ENCODE peak calls at places on chromosomes 13 and 19, in seven cellular contexts. S is GM12891; J is activated B cell treated with CpG ODN at 0.5 μM for 24 hours; X is ovary; L is stimulated activated CD4-positive, alpha-beta T cell treated with anti-CD3 and anti-CD28 coated beads, Interleukin-1b, Interleukin-23, amount 100 ng/mL, for 24 hours; K is mesothelial cell of epicardium; H is GM23248. W is an unnamed sample.

GRCh38 chr19:782195-783043 is 14.8 kb upstream of the PTBP1 start:
- DNase-seq in S (no peak), J (no peak), X (no peak), L (no peak), K (no peak), H (peak), W (peak)

GRCh38 chr13:113216165-113217056 is 7.0 kb downstream of the CUL4A start:
- DNase-seq in S (no peak), J (no peak), X (no peak), L (no peak), K (no peak), H (peak), W (no peak)

GRCh38 chr13:24071016-24071415 is 89.5 kb upstream of the SPATA13 start:
- DNase-seq in S (no peak), J (no peak), X (no peak), L (no peak), K (no peak), H (no peak), W (no peak)

GRCh38 chr19:48006762-48007161 is 12.3 kb downstream of the ELSPBP1 start:
- DNase-seq in S (no peak), J (no peak), X (no peak), L (no peak), K (no peak), H (peak), W (peak)

GRCh38 chr19:52748336-52748950 is 13.6 kb upstream of the ZNF611 start:
- DNase-seq in S (no peak), J (no peak), X (no peak), L (no peak), K (no peak), H (peak), W (no peak)

GRCh38 chr13:33556828-33557227 is 261.1 kb upstream of the RFC3 start:
- DNase-seq in S (no peak), J (no peak), X (no peak), L (no peak), K (no peak), H (no peak), W (no peak)

GRCh38 chr13:100213576-100213975 is 124.7 kb downstream of the PCCA start:
- DNase-seq in S (no peak), J (no peak), X (no peak), L (no peak), K (no peak), H (no peak), W (no peak)

GRCh38 chr19:2478324-2478755 is 2.4 kb downstream of the GADD45B start:
- DNase-seq in S (no peak), J (peak), X (peak), L (peak), K (no peak), H (peak), W (peak)

GRCh38 chr19:15532779-15533521 is 24.6 kb downstream of the CYP4F22 start:
- DNase-seq in S (no peak), J (no peak), X (no peak), L (no peak), K (no peak), H (peak), W (no peak)

GRCh38 chr13:48818495-48818961 is 157.2 kb upstream of the FNDC3A start:
- DNase-seq in S (no peak), J (no peak), X (no peak), L (no peak), K (no peak), H (peak), W (no peak)

W was measured in H1.